ENCODE peak calls at places on chromosomes 6 and 20, in eight cellular contexts. One of them, this sample, is unnamed.

GRCh38 chr6:22716721-22717120 is 147.4 kb downstream of the HDGFL1 start:
- DNase-seq in ovary: no peak
- DNase-seq in activated T-helper 1 cell treated with Interleukin-2 at 50 U/mL for 16 hours: no peak
- DNase-seq in activated naive CD4-positive, alpha-beta T cell treated with Interleukin-2 at 50 U/mL for 16 hours: no peak
- DNase-seq in hippocampal formation: no peak
- DNase-seq in nucleus accumbens: no peak
- DNase-seq in mesothelial cell of epicardium: no peak
- DNase-seq in heart left ventricle: no peak
- DNase-seq in this sample: no peak

GRCh38 chr6:69936674-69937363 is 70.5 kb downstream of the COL19A1 start:
- DNase-seq in activated T-helper 1 cell treated with Interleukin-2 at 50 U/mL for 16 hours: no peak
- DNase-seq in hippocampal formation: no peak
- DNase-seq in activated naive CD4-positive, alpha-beta T cell treated with Interleukin-2 at 50 U/mL for 16 hours: no peak
- DNase-seq in ovary: no peak
- DNase-seq in mesothelial cell of epicardium: no peak
- DNase-seq in heart left ventricle: no peak
- DNase-seq in nucleus accumbens: no peak
- DNase-seq in this sample: no peak

GRCh38 chr6:138485005-138485545 is 14.2 kb downstream of the NHSL1 start:
- DNase-seq in heart left ventricle: no peak
- DNase-seq in mesothelial cell of epicardium: no peak
- DNase-seq in ovary: no peak
- DNase-seq in hippocampal formation: no peak
- DNase-seq in activated naive CD4-positive, alpha-beta T cell treated with Interleukin-2 at 50 U/mL for 16 hours: no peak
- DNase-seq in activated T-helper 1 cell treated with Interleukin-2 at 50 U/mL for 16 hours: no peak
- DNase-seq in nucleus accumbens: no peak
- DNase-seq in this sample: no peak

GRCh38 chr6:1630212-1630770 is 20.6 kb downstream of the FOXC1 start:
- DNase-seq in mesothelial cell of epicardium: no peak
- DNase-seq in activated T-helper 1 cell treated with Interleukin-2 at 50 U/mL for 16 hours: no peak
- DNase-seq in hippocampal formation: no peak
- DNase-seq in ovary: no peak
- DNase-seq in heart left ventricle: no peak
- DNase-seq in activated naive CD4-positive, alpha-beta T cell treated with Interleukin-2 at 50 U/mL for 16 hours: no peak
- DNase-seq in nucleus accumbens: no peak
- DNase-seq in this sample: no peak

GRCh38 chr6:6686748-6687601 is 98.5 kb downstream of the LY86 start:
- DNase-seq in activated T-helper 1 cell treated with Interleukin-2 at 50 U/mL for 16 hours: peak
- DNase-seq in nucleus accumbens: no peak
- DNase-seq in heart left ventricle: peak
- DNase-seq in ovary: peak
- DNase-seq in mesothelial cell of epicardium: peak
- DNase-seq in activated naive CD4-positive, alpha-beta T cell treated with Interleukin-2 at 50 U/mL for 16 hours: no peak
- DNase-seq in hippocampal formation: no peak
- DNase-seq in this sample: peak

GRCh38 chr20:5531318-5532081 is 214.7 kb upstream of the PROKR2 start:
- DNase-seq in activated T-helper 1 cell treated with Interleukin-2 at 50 U/mL for 16 hours: no peak
- DNase-seq in heart left ventricle: no peak
- DNase-seq in nucleus accumbens: no peak
- DNase-seq in ovary: no peak
- DNase-seq in mesothelial cell of epicardium: no peak
- DNase-seq in activated naive CD4-positive, alpha-beta T cell treated with Interleukin-2 at 50 U/mL for 16 hours: no peak
- DNase-seq in hippocampal formation: no peak
- DNase-seq in this sample: peak

GRCh38 chr20:50399003-50399916 is 110.9 kb upstream of the PTPN1 start:
- DNase-seq in nucleus accumbens: no peak
- DNase-seq in ovary: peak
- DNase-seq in heart left ventricle: peak
- DNase-seq in mesothelial cell of epicardium: no peak
- DNase-seq in activated T-helper 1 cell treated with Interleukin-2 at 50 U/mL for 16 hours: no peak
- DNase-seq in hippocampal formation: peak
- DNase-seq in activated naive CD4-positive, alpha-beta T cell treated with Interleukin-2 at 50 U/mL for 16 hours: no peak
- DNase-seq in this sample: peak

GRCh38 chr20:10551732-10552724 is 116.9 kb downstream of the SLX4IP start:
- DNase-seq in heart left ventricle: no peak
- DNase-seq in activated naive CD4-positive, alpha-beta T cell treated with Interleukin-2 at 50 U/mL for 16 hours: peak
- DNase-seq in hippocampal formation: no peak
- DNase-seq in activated T-helper 1 cell treated with Interleukin-2 at 50 U/mL for 16 hours: no peak
- DNase-seq in ovary: no peak
- DNase-seq in nucleus accumbens: no peak
- DNase-seq in mesothelial cell of epicardium: no peak
- DNase-seq in this sample: no peak

GRCh38 chr6:12957321-12958051 is 240.9 kb downstream of the PHACTR1 start:
- DNase-seq in mesothelial cell of epicardium: no peak
- DNase-seq in ovary: peak
- DNase-seq in activated T-helper 1 cell treated with Interleukin-2 at 50 U/mL for 16 hours: no peak
- DNase-seq in activated naive CD4-positive, alpha-beta T cell treated with Interleukin-2 at 50 U/mL for 16 hours: peak
- DNase-seq in heart left ventricle: peak
- DNase-seq in nucleus accumbens: peak
- DNase-seq in hippocampal formation: peak
- DNase-seq in this sample: peak

GRCh38 chr6:110609101-110609500 is 132.7 kb upstream of the SLC22A16 start:
- DNase-seq in activated T-helper 1 cell treated with Interleukin-2 at 50 U/mL for 16 hours: no peak
- DNase-seq in ovary: no peak
- DNase-seq in activated naive CD4-positive, alpha-beta T cell treated with Interleukin-2 at 50 U/mL for 16 hours: no peak
- DNase-seq in hippocampal formation: peak
- DNase-seq in nucleus accumbens: no peak
- DNase-seq in mesothelial cell of epicardium: no peak
- DNase-seq in heart left ventricle: no peak
- DNase-seq in this sample: no peak

GRCh38 chr6:128519931-128520435 is 416 bp downstream of the PTPRK start:
- DNase-seq in mesothelial cell of epicardium: peak
- DNase-seq in nucleus accumbens: no peak
- DNase-seq in hippocampal formation: peak
- DNase-seq in heart left ventricle: no peak
- DNase-seq in activated naive CD4-positive, alpha-beta T cell treated with Interleukin-2 at 50 U/mL for 16 hours: no peak
- DNase-seq in activated T-helper 1 cell treated with Interleukin-2 at 50 U/mL for 16 hours: peak
- DNase-seq in ovary: peak
- DNase-seq in this sample: peak

GRCh38 chr6:15752820-15753219 is 90.0 kb upstream of the DTNBP1 start:
- DNase-seq in activated naive CD4-positive, alpha-beta T cell treated with Interleukin-2 at 50 U/mL for 16 hours: no peak
- DNase-seq in heart left ventricle: no peak
- DNase-seq in mesothelial cell of epicardium: no peak
- DNase-seq in hippocampal formation: no peak
- DNase-seq in nucleus accumbens: no peak
- DNase-seq in activated T-helper 1 cell treated with Interleukin-2 at 50 U/mL for 16 hours: no peak
- DNase-seq in ovary: no peak
- DNase-seq in this sample: no peak

GRCh38 chr20:61980647-61981583 is 84.8 kb downstream of the TAF4 start:
- DNase-seq in ovary: no peak
- DNase-seq in mesothelial cell of epicardium: no peak
- DNase-seq in hippocampal formation: no peak
- DNase-seq in activated naive CD4-positive, alpha-beta T cell treated with Interleukin-2 at 50 U/mL for 16 hours: no peak
- DNase-seq in nucleus accumbens: no peak
- DNase-seq in activated T-helper 1 cell treated with Interleukin-2 at 50 U/mL for 16 hours: no peak
- DNase-seq in heart left ventricle: peak
- DNase-seq in this sample: no peak

This sample was measured in right atrium auricular region.